ENCODE peak calls at places on chromosomes 5 and 9, in six cellular contexts. P is A549, O is esophagus squamous epithelium, B is GM23248, Z is neural progenitor cell, R is breast epithelium. F is an unnamed sample.

GRCh38 chr5:107604990-107605389 is 65.7 kb downstream of the EFNA5 start:
- DNase-seq in O (no peak), P (no peak), Z (no peak), R (no peak), B (no peak), F (no peak)

GRCh38 chr5:36492998-36493655 is 113.3 kb upstream of the SLC1A3 start:
- DNase-seq in P (no peak), R (no peak), O (no peak), B (peak; percentile 46), Z (no peak), F (no peak)

GRCh38 chr9:79572032-79572890 is 496 bp downstream of the TLE4 start:
- DNase-seq in B (peak; percentile 89), R (peak; percentile 40), Z (peak; percentile 83), O (no peak), P (peak; percentile 15), F (peak; percentile 32)

GRCh38 chr9:86975571-86975970 is 28.3 kb upstream of the GAS1 start:
- DNase-seq in Z (no peak), B (peak; percentile 23), P (no peak), R (no peak), O (no peak), F (no peak)

GRCh38 chr5:168286386-168286785 is 5.1 kb upstream of the WWC1 start:
- DNase-seq in P (no peak), Z (no peak), B (no peak), O (no peak), R (no peak), F (no peak)

GRCh38 chr9:36721846-36722588 is 149.3 kb downstream of the MELK start:
- DNase-seq in R (no peak), Z (no peak), P (no peak), B (peak; percentile 8), O (no peak), F (no peak)

GRCh38 chr5:153792305-153792704 is 246.4 kb downstream of the FAM114A2 start:
- DNase-seq in R (no peak), P (no peak), Z (no peak), O (no peak), B (no peak), F (no peak)

GRCh38 chr5:180090769-180091546 is 19.4 kb upstream of the RNF130 start:
- DNase-seq in P (no peak), O (no peak), B (peak; percentile 56), R (peak; percentile 27), Z (peak; percentile 78), F (no peak)

GRCh38 chr5:142472306-142472951 is 147.6 kb upstream of the SPRY4 start:
- DNase-seq in O (no peak), P (peak; percentile 82), Z (no peak), B (peak; percentile 98), R (no peak), F (no peak)

GRCh38 chr5:154971501-154971900 is 30.6 kb downstream of the MRPL22 start:
- DNase-seq in Z (no peak), R (no peak), P (no peak), O (no peak), B (peak; percentile 62), F (no peak)

GRCh38 chr9:138047469-138048040 is 170.0 kb downstream of the CACNA1B start:
- DNase-seq in B (no peak), P (no peak), R (peak; percentile 8), O (no peak), Z (peak; percentile 1), F (no peak)

GRCh38 chr5:154110781-154111180 is 72.0 kb downstream of the MFAP3 start:
- DNase-seq in P (no peak), O (no peak), R (no peak), Z (no peak), B (peak; percentile 30), F (no peak)

GRCh38 chr5:42843675-42844292 is 32.1 kb upstream of the SELENOP start:
- DNase-seq in Z (no peak), P (no peak), O (no peak), R (no peak), B (no peak), F (no peak)

GRCh38 chr9:86368871-86369521 is 14.8 kb upstream of the TUT7 start:
- DNase-seq in R (no peak), B (peak; percentile 88), P (no peak), Z (no peak), O (no peak), F (no peak)

GRCh38 chr9:19074836-19075235 is 25.6 kb downstream of the RRAGA start:
- DNase-seq in O (no peak), B (no peak), R (no peak), Z (no peak), P (no peak), F (no peak)

GRCh38 chr9:128101690-128102089 is 25.8 kb downstream of the PTGES2 start:
- DNase-seq in Z (no peak), B (no peak), R (no peak), O (no peak), P (no peak), F (peak; percentile 56)

GRCh38 chr9:128104171-128104618 is 23.3 kb downstream of the PTGES2 start:
- DNase-seq in P (no peak), B (no peak), O (no peak), R (no peak), Z (no peak), F (no peak)

GRCh38 chr9:128103589-128103962 is 24.0 kb downstream of the PTGES2 start:
- DNase-seq in O (no peak), Z (no peak), R (no peak), P (no peak), B (no peak), F (no peak)

GRCh38 chr9:128102196-128102595 is 25.3 kb downstream of the PTGES2 start:
- DNase-seq in O (no peak), P (no peak), Z (no peak), R (no peak), B (no peak), F (no peak)

GRCh38 chr9:128102861-128103588 is 24.5 kb downstream of the PTGES2 start:
- DNase-seq in R (no peak), B (no peak), O (no peak), Z (no peak), P (no peak), F (no peak)
- H3K4me1 ChIP-seq in R (no peaks in the 10 kb centered on the region), B (peaks cover 14% of the 10 kb centered on the region), O (peaks cover 63% of the 10 kb centered on the region), Z (peaks cover 13% of the 10 kb centered on the region), P (peaks cover 21% of the 10 kb centered on the region), F (peaks cover 59% of the 10 kb centered on the region)

GRCh38 chr5:64766934-64767333 is 1.6 kb downstream of the SREK1IP1 start:
- DNase-seq in B (no peak), Z (no peak), O (no peak), R (no peak), P (no peak), F (no peak)
- H3K4me3 ChIP-seq in B (peak overlapping the region; percentile 99), Z (peak overlapping the region; percentile 90), O (peak overlapping the region; percentile 95), R (no peak overlapping the region), P (peak overlapping the region; percentile 91), F (peak overlapping the region; percentile 94)

GRCh38 chr5:140348104-140348503 is 1.7 kb upstream of the HBEGF start:
- DNase-seq in R (no peak), Z (no peak), O (no peak), B (no peak), P (no peak), F (no peak)
- H3K4me1 ChIP-seq in R (no peaks in the 10 kb centered on the region), Z (no peaks in the 10 kb centered on the region), O (peaks cover 70% of the 10 kb centered on the region), B (peaks cover 17% of the 10 kb centered on the region), P (peaks cover 22% of the 10 kb centered on the region), F (peaks cover 56% of the 10 kb centered on the region)

GRCh38 chr9:127938298-127938690 is 640 bp upstream of the DPM2 start:
- DNase-seq in O (no peak), B (peak; percentile 33), R (no peak), Z (no peak), P (no peak), F (peak; percentile 58)
- H3K4me3 ChIP-seq in O (peak overlapping the region; percentile 77), B (peak overlapping the region; percentile 84), R (peak overlapping the region; percentile 78), Z (peak overlapping the region; percentile 94), P (peak overlapping the region; percentile 61), F (peak overlapping the region; percentile 78)

GRCh38 chr5:176538985-176539384 is 1.8 kb upstream of the RNF44 start:
- DNase-seq in R (no peak), Z (no peak), B (no peak), O (no peak), P (no peak), F (no peak)
- H3K4me1 ChIP-seq in R (peaks cover 14% of the 10 kb centered on the region), Z (peaks cover 31% of the 10 kb centered on the region), B (peaks cover 16% of the 10 kb centered on the region), O (peaks cover 74% of the 10 kb centered on the region), P (peaks cover 44% of the 10 kb centered on the region), F (peaks cover 72% of the 10 kb centered on the region)

GRCh38 chr9:89529243-89530030 is 31.5 kb upstream of the SEMA4D start:
- DNase-seq in B (no peak), O (no peak), P (no peak), Z (no peak), R (no peak), F (no peak)
- H3K4me3 ChIP-seq in B (no peak overlapping the region), O (no peak overlapping the region), P (no peak overlapping the region), Z (no peak overlapping the region), R (no peak overlapping the region), F (no peak overlapping the region)

GRCh38 chr5:172871561-172871960 is 37.5 kb downstream of the ERGIC1 start:
- DNase-seq in R (no peak), Z (no peak), B (no peak), O (no peak), P (no peak), F (no peak)

GRCh38 chr5:172869734-172870133 is 35.7 kb downstream of the ERGIC1 start:
- DNase-seq in R (no peak), Z (no peak), B (peak; percentile 47), O (no peak), P (no peak), F (no peak)

GRCh38 chr5:172870261-172870806 is 36.3 kb downstream of the ERGIC1 start:
- DNase-seq in O (no peak), P (peak; percentile 52), B (peak; percentile 98), R (peak; percentile 39), Z (no peak), F (no peak)

GRCh38 chr5:172871982-172872381 is 37.9 kb downstream of the ERGIC1 start:
- DNase-seq in B (peak; percentile 72), Z (no peak), R (no peak), P (no peak), O (no peak), F (no peak)

GRCh38 chr5:172870807-172871431 is 36.9 kb downstream of the ERGIC1 start:
- DNase-seq in R (no peak), Z (no peak), P (no peak), O (no peak), B (no peak), F (no peak)
- H3K4me1 ChIP-seq in R (peaks cover 3% of the 10 kb centered on the region), Z (peaks cover 20% of the 10 kb centered on the region), P (peaks cover 92% of the 10 kb centered on the region), O (peaks cover 87% of the 10 kb centered on the region), B (peaks cover 67% of the 10 kb centered on the region), F (peaks cover 100% of the 10 kb centered on the region)